ENCODE peak calls at places on chromosome 21, in five cellular contexts. One of them, this sample, is unnamed.
A peak's percentile ranks its signal among the peaks of the same experiment; 100 is the strongest.

GRCh38 chr21:36211660-36212512 is 55.3 kb downstream of the DOP1B start:
- DNase-seq in CD4-positive, alpha-beta T cell: no peak
- DNase-seq in progenitor cell of endocrine pancreas: no peak
- DNase-seq in heart right ventricle: no peak
- DNase-seq in tibial nerve: no peak
- DNase-seq in this sample: no peak

GRCh38 chr21:26550357-26550756 is 22.7 kb downstream of the CYYR1 start:
- DNase-seq in CD4-positive, alpha-beta T cell: no peak
- DNase-seq in progenitor cell of endocrine pancreas: no peak
- DNase-seq in heart right ventricle: no peak
- DNase-seq in tibial nerve: no peak
- DNase-seq in this sample: no peak

GRCh38 chr21:25898671-25899070 is 163.9 kb downstream of the GABPA start:
- DNase-seq in CD4-positive, alpha-beta T cell: no peak
- DNase-seq in progenitor cell of endocrine pancreas: no peak
- DNase-seq in heart right ventricle: no peak
- DNase-seq in tibial nerve: no peak
- DNase-seq in this sample: no peak

GRCh38 chr21:43908167-43908566 is 43.1 kb downstream of the AGPAT3 start:
- DNase-seq in CD4-positive, alpha-beta T cell: no peak
- DNase-seq in progenitor cell of endocrine pancreas: no peak
- DNase-seq in heart right ventricle: no peak
- DNase-seq in tibial nerve: no peak
- DNase-seq in this sample: no peak

GRCh38 chr21:31293986-31294385 is 50.1 kb downstream of the TIAM1 start:
- DNase-seq in CD4-positive, alpha-beta T cell: no peak
- DNase-seq in progenitor cell of endocrine pancreas: no peak
- DNase-seq in heart right ventricle: no peak
- DNase-seq in tibial nerve: no peak
- DNase-seq in this sample: no peak

GRCh38 chr21:36834192-36834591 is 132.3 kb downstream of the HLCS start:
- DNase-seq in CD4-positive, alpha-beta T cell: no peak
- DNase-seq in progenitor cell of endocrine pancreas: no peak
- DNase-seq in heart right ventricle: no peak
- DNase-seq in tibial nerve: no peak
- DNase-seq in this sample: no peak

GRCh38 chr21:36428789-36429671 is 43.8 kb downstream of the CHAF1B start:
- DNase-seq in CD4-positive, alpha-beta T cell: no peak
- DNase-seq in progenitor cell of endocrine pancreas: no peak
- DNase-seq in heart right ventricle: no peak
- DNase-seq in tibial nerve: no peak
- DNase-seq in this sample: no peak

GRCh38 chr21:20259035-20259867 is 739.0 kb upstream of the NCAM2 start:
- DNase-seq in CD4-positive, alpha-beta T cell: no peak
- DNase-seq in progenitor cell of endocrine pancreas: no peak
- DNase-seq in heart right ventricle: no peak
- DNase-seq in tibial nerve: no peak
- DNase-seq in this sample: no peak

GRCh38 chr21:44817914-44818635 is at the start of gene SUMO3:
- DNase-seq in CD4-positive, alpha-beta T cell: peak; percentile 68
- DNase-seq in progenitor cell of endocrine pancreas: peak; percentile 73
- DNase-seq in heart right ventricle: peak; percentile 78
- DNase-seq in tibial nerve: peak; percentile 60
- DNase-seq in this sample: peak; percentile 62

GRCh38 chr21:44375686-44376320 is 22.4 kb downstream of the TRPM2 start:
- DNase-seq in CD4-positive, alpha-beta T cell: no peak
- DNase-seq in progenitor cell of endocrine pancreas: no peak
- DNase-seq in heart right ventricle: no peak
- DNase-seq in tibial nerve: no peak
- DNase-seq in this sample: no peak

GRCh38 chr21:19603011-19603593 is 1199.5 kb upstream of the TMPRSS15 start:
- DNase-seq in CD4-positive, alpha-beta T cell: no peak
- DNase-seq in progenitor cell of endocrine pancreas: no peak
- DNase-seq in heart right ventricle: no peak
- DNase-seq in tibial nerve: no peak
- DNase-seq in this sample: no peak

GRCh38 chr21:36756527-36756926 is 57.6 kb downstream of the SIM2 start:
- DNase-seq in CD4-positive, alpha-beta T cell: no peak
- DNase-seq in progenitor cell of endocrine pancreas: no peak
- DNase-seq in heart right ventricle: no peak
- DNase-seq in tibial nerve: no peak
- DNase-seq in this sample: no peak

GRCh38 chr21:27219068-27219467 is 252.2 kb upstream of the ADAMTS5 start:
- DNase-seq in CD4-positive, alpha-beta T cell: no peak
- DNase-seq in progenitor cell of endocrine pancreas: no peak
- DNase-seq in heart right ventricle: no peak
- DNase-seq in tibial nerve: no peak
- DNase-seq in this sample: no peak

GRCh38 chr21:38468989-38469388 is 29.3 kb downstream of the ERG start:
- DNase-seq in CD4-positive, alpha-beta T cell: no peak
- DNase-seq in progenitor cell of endocrine pancreas: no peak
- DNase-seq in heart right ventricle: no peak
- DNase-seq in tibial nerve: no peak
- DNase-seq in this sample: no peak

GRCh38 chr21:26788783-26789182 is 56.4 kb downstream of the ADAMTS1 start:
- DNase-seq in CD4-positive, alpha-beta T cell: no peak
- DNase-seq in progenitor cell of endocrine pancreas: no peak
- DNase-seq in heart right ventricle: peak; percentile 77
- DNase-seq in tibial nerve: no peak
- DNase-seq in this sample: no peak

GRCh38 chr21:40143822-40144525 is 276.7 kb downstream of the PCP4 start:
- DNase-seq in CD4-positive, alpha-beta T cell: peak; percentile 4
- DNase-seq in progenitor cell of endocrine pancreas: peak; percentile 49
- DNase-seq in heart right ventricle: peak; percentile 44
- DNase-seq in tibial nerve: peak; percentile 53
- DNase-seq in this sample: no peak

GRCh38 chr21:39003982-39004775 is 179.1 kb downstream of the PSMG1 start:
- DNase-seq in CD4-positive, alpha-beta T cell: no peak
- DNase-seq in progenitor cell of endocrine pancreas: no peak
- DNase-seq in heart right ventricle: peak; percentile 45
- DNase-seq in tibial nerve: no peak
- DNase-seq in this sample: no peak

GRCh38 chr21:43777953-43778352 is 1.8 kb upstream of the CSTB start:
- DNase-seq in CD4-positive, alpha-beta T cell: no peak
- DNase-seq in progenitor cell of endocrine pancreas: no peak
- DNase-seq in heart right ventricle: no peak
- DNase-seq in tibial nerve: no peak
- DNase-seq in this sample: no peak

GRCh38 chr21:35906587-35906986 is 153.7 kb downstream of the SETD4 start:
- DNase-seq in CD4-positive, alpha-beta T cell: no peak
- DNase-seq in progenitor cell of endocrine pancreas: no peak
- DNase-seq in heart right ventricle: no peak
- DNase-seq in tibial nerve: no peak
- DNase-seq in this sample: no peak

GRCh38 chr21:27171704-27172103 is 204.8 kb upstream of the ADAMTS5 start:
- DNase-seq in CD4-positive, alpha-beta T cell: no peak
- DNase-seq in progenitor cell of endocrine pancreas: no peak
- DNase-seq in heart right ventricle: no peak
- DNase-seq in tibial nerve: no peak
- DNase-seq in this sample: no peak

GRCh38 chr21:39616373-39616772 is 3.6 kb downstream of the B3GALT5 start:
- DNase-seq in CD4-positive, alpha-beta T cell: no peak
- DNase-seq in progenitor cell of endocrine pancreas: no peak
- DNase-seq in heart right ventricle: no peak
- DNase-seq in tibial nerve: no peak
- DNase-seq in this sample: no peak

GRCh38 chr21:18467715-18468114 is 64.1 kb upstream of the TMPRSS15 start:
- DNase-seq in CD4-positive, alpha-beta T cell: no peak
- DNase-seq in progenitor cell of endocrine pancreas: no peak
- DNase-seq in heart right ventricle: no peak
- DNase-seq in tibial nerve: no peak
- DNase-seq in this sample: no peak

GRCh38 chr21:31140025-31140424 is 101.7 kb upstream of the KRTAP19-8 start:
- DNase-seq in CD4-positive, alpha-beta T cell: no peak
- DNase-seq in progenitor cell of endocrine pancreas: no peak
- DNase-seq in heart right ventricle: no peak
- DNase-seq in tibial nerve: no peak
- DNase-seq in this sample: no peak

GRCh38 chr21:44090332-44090731 is 16.9 kb upstream of the PWP2 start:
- DNase-seq in CD4-positive, alpha-beta T cell: no peak
- DNase-seq in progenitor cell of endocrine pancreas: no peak
- DNase-seq in heart right ventricle: no peak
- DNase-seq in tibial nerve: no peak
- DNase-seq in this sample: no peak

GRCh38 chr21:18334066-18334465 is 69.5 kb downstream of the TMPRSS15 start:
- DNase-seq in CD4-positive, alpha-beta T cell: no peak
- DNase-seq in progenitor cell of endocrine pancreas: no peak
- DNase-seq in heart right ventricle: no peak
- DNase-seq in tibial nerve: no peak
- DNase-seq in this sample: no peak

GRCh38 chr21:43917515-43918384 is 52.7 kb downstream of the AGPAT3 start:
- DNase-seq in CD4-positive, alpha-beta T cell: no peak
- DNase-seq in progenitor cell of endocrine pancreas: no peak
- DNase-seq in heart right ventricle: no peak
- DNase-seq in tibial nerve: no peak
- DNase-seq in this sample: no peak

GRCh38 chr21:18622383-18622782 is 218.8 kb upstream of the TMPRSS15 start:
- DNase-seq in CD4-positive, alpha-beta T cell: no peak
- DNase-seq in progenitor cell of endocrine pancreas: no peak
- DNase-seq in heart right ventricle: no peak
- DNase-seq in tibial nerve: no peak
- DNase-seq in this sample: no peak

GRCh38 chr21:34545079-34545884 is 33.3 kb upstream of the KCNE1 start:
- DNase-seq in CD4-positive, alpha-beta T cell: no peak
- DNase-seq in progenitor cell of endocrine pancreas: no peak
- DNase-seq in heart right ventricle: no peak
- DNase-seq in tibial nerve: no peak
- DNase-seq in this sample: no peak
- TF ChIP-seq CTCF in CD4-positive, alpha-beta T cell: no peak
- TF ChIP-seq CTCF in progenitor cell of endocrine pancreas: no peak
- TF ChIP-seq CTCF in heart right ventricle: no peak
- TF ChIP-seq CTCF in tibial nerve: peak; percentile 17
- TF ChIP-seq CTCF in this sample: no peak

GRCh38 chr21:34889537-34890257 is 159.4 kb downstream of the RUNX1 start:
- DNase-seq in CD4-positive, alpha-beta T cell: peak; percentile 46
- DNase-seq in progenitor cell of endocrine pancreas: peak; percentile 69
- DNase-seq in heart right ventricle: peak; percentile 65
- DNase-seq in tibial nerve: peak; percentile 47
- DNase-seq in this sample: no peak

GRCh38 chr21:34890258-34890723 is 158.8 kb downstream of the RUNX1 start:
- DNase-seq in CD4-positive, alpha-beta T cell: no peak
- DNase-seq in progenitor cell of endocrine pancreas: no peak
- DNase-seq in heart right ventricle: no peak
- DNase-seq in tibial nerve: no peak
- DNase-seq in this sample: no peak

GRCh38 chr21:34892196-34892595 is 156.9 kb downstream of the RUNX1 start:
- DNase-seq in CD4-positive, alpha-beta T cell: no peak
- DNase-seq in progenitor cell of endocrine pancreas: no peak
- DNase-seq in heart right ventricle: no peak
- DNase-seq in tibial nerve: no peak
- DNase-seq in this sample: no peak

GRCh38 chr21:34891610-34891943 is 157.5 kb downstream of the RUNX1 start:
- DNase-seq in CD4-positive, alpha-beta T cell: no peak
- DNase-seq in progenitor cell of endocrine pancreas: no peak
- DNase-seq in heart right ventricle: no peak
- DNase-seq in tibial nerve: no peak
- DNase-seq in this sample: no peak

GRCh38 chr21:34890724-34891609 is 158.1 kb downstream of the RUNX1 start:
- DNase-seq in CD4-positive, alpha-beta T cell: no peak
- DNase-seq in progenitor cell of endocrine pancreas: no peak
- DNase-seq in heart right ventricle: peak; percentile 25
- DNase-seq in tibial nerve: no peak
- DNase-seq in this sample: no peak
- TF ChIP-seq CTCF in CD4-positive, alpha-beta T cell: no peak
- TF ChIP-seq CTCF in progenitor cell of endocrine pancreas: no peak
- TF ChIP-seq CTCF in heart right ventricle: no peak
- TF ChIP-seq CTCF in tibial nerve: peak; percentile 13
- TF ChIP-seq CTCF in this sample: no peak

DNA sequence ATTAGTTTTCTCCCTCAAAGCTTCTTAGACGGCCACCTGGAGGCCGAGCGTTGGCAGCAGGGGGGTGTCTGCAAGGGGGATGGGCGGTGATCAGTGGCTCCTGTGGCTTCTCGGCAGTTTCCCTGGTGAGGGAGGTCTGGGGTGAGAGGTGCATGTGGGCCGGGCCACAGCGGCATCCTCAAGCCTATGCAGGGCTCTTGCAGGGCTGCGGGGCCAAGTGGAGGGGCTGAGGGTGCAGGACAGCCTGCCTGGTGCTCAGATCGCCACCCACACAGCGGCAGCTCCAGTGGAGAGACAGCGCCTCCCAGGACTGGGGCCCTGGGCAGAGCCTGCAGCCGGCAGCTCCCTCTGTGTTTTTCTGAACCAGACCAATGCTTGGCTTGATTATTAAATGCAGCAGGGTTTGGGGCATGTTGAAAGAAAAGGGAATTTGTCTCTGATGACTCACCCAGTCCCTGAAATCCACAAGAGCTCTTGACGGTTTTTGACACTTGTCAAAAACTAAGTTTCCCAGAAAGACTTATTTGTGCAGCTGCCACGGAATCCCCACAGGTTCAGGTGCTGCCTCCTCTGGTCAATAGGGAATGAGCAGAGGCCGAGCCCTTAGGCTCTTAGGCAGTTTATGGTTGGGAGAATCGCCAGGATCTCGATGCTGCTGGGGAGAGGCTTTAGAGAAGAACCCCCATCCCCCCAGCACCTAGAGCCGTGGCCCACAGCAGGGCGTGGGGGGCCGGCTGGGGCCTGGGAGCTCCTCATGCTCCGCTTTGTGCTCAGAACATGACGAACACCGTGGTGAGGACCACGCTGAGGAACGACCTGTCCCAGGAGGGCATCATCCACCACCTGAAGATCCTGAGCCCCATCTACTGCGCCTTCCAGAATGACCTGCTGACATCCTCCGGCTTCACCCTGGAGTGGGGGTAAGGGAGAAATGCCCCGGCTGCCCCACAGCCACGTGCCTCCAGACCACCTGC is 54.7 kb downstream of the UMODL1 start:
- DNase-seq in CD4-positive, alpha-beta T cell: no peak
- DNase-seq in progenitor cell of endocrine pancreas: no peak
- DNase-seq in heart right ventricle: no peak
- DNase-seq in tibial nerve: no peak
- DNase-seq in this sample: no peak
- TF ChIP-seq CTCF in CD4-positive, alpha-beta T cell: no peak
- TF ChIP-seq CTCF in progenitor cell of endocrine pancreas: peak; percentile 50
- TF ChIP-seq CTCF in heart right ventricle: no peak
- TF ChIP-seq CTCF in tibial nerve: no peak
- TF ChIP-seq CTCF in this sample: no peak

GRCh38 chr21:45982758-45983731 is 1.5 kb downstream of the COL6A1 start:
- DNase-seq in CD4-positive, alpha-beta T cell: no peak
- DNase-seq in progenitor cell of endocrine pancreas: no peak
- DNase-seq in heart right ventricle: no peak
- DNase-seq in tibial nerve: no peak
- DNase-seq in this sample: peak; percentile 17
- TF ChIP-seq CTCF in CD4-positive, alpha-beta T cell: no peak
- TF ChIP-seq CTCF in progenitor cell of endocrine pancreas: no peak
- TF ChIP-seq CTCF in heart right ventricle: no peak
- TF ChIP-seq CTCF in tibial nerve: no peak
- TF ChIP-seq CTCF in this sample: no peak

GRCh38 chr21:15022608-15023261 is 42.1 kb downstream of the NRIP1 start:
- DNase-seq in CD4-positive, alpha-beta T cell: no peak
- DNase-seq in progenitor cell of endocrine pancreas: no peak
- DNase-seq in heart right ventricle: no peak
- DNase-seq in tibial nerve: no peak
- DNase-seq in this sample: no peak
- TF ChIP-seq CTCF in CD4-positive, alpha-beta T cell: no peak
- TF ChIP-seq CTCF in progenitor cell of endocrine pancreas: no peak
- TF ChIP-seq CTCF in heart right ventricle: no peak
- TF ChIP-seq CTCF in tibial nerve: no peak
- TF ChIP-seq CTCF in this sample: no peak

GRCh38 chr21:29232601-29233541 is 65.9 kb upstream of the BACH1 start:
- DNase-seq in CD4-positive, alpha-beta T cell: no peak
- DNase-seq in progenitor cell of endocrine pancreas: no peak
- DNase-seq in heart right ventricle: no peak
- DNase-seq in tibial nerve: no peak
- DNase-seq in this sample: no peak
- TF ChIP-seq CTCF in CD4-positive, alpha-beta T cell: no peak
- TF ChIP-seq CTCF in progenitor cell of endocrine pancreas: no peak
- TF ChIP-seq CTCF in heart right ventricle: no peak
- TF ChIP-seq CTCF in tibial nerve: no peak
- TF ChIP-seq CTCF in this sample: peak; percentile 20